ENCODE peak calls at places on chromosome 11, in seven cellular contexts. Z, T, R, G, E, B and D are unnamed samples.

GRCh38 chr11:68418671-68419070 is 41.9 kb upstream of the PPP6R3 start:
- DNase-seq in T (no peak), E (no peak), G (no peak), Z (no peak), R (no peak), B (no peak), D (no peak)

GRCh38 chr11:121671276-121672168 is 218.8 kb upstream of the SORL1-AS1 start:
- DNase-seq in T (no peak), B (no peak), R (no peak), Z (no peak), E (peak), G (no peak), D (no peak)

GRCh38 chr11:66007201-66007634 is 4.6 kb upstream of the CST6 start:
- DNase-seq in T (no peak), Z (peak), B (no peak), G (no peak), R (no peak), E (no peak), D (no peak)

GRCh38 chr11:27211370-27212127 is 151.5 kb downstream of the CCDC34 start:
- DNase-seq in B (no peak), Z (no peak), E (peak), R (no peak), G (no peak), T (no peak), D (no peak)

GRCh38 chr11:62456630-62457029 is 37.8 kb downstream of the SCGB1A1 start:
- DNase-seq in E (no peak), Z (no peak), B (no peak), T (no peak), G (no peak), R (no peak), D (no peak)

GRCh38 chr11:70019576-70020011 is 58.5 kb upstream of the ANO1 start:
- DNase-seq in G (peak), Z (no peak), R (no peak), T (no peak), B (no peak), E (peak), D (no peak)

GRCh38 chr11:112612283-112612849 is 348.9 kb upstream of the NCAM1 start:
- DNase-seq in E (no peak), R (no peak), B (no peak), T (no peak), Z (no peak), G (no peak), D (no peak)

GRCh38 chr11:130165601-130166456 is 6.2 kb downstream of the ST14 start:
- DNase-seq in G (no peak), Z (no peak), T (no peak), E (no peak), R (no peak), B (peak), D (no peak)

GRCh38 chr11:100682247-100682969 is 4.7 kb upstream of the ARHGAP42 start:
- DNase-seq in R (no peak), G (no peak), E (peak), B (no peak), Z (no peak), T (no peak), D (no peak)

GRCh38 chr11:75208444-75208843 is 32.1 kb upstream of the TPBGL start:
- DNase-seq in T (no peak), G (no peak), B (no peak), Z (no peak), E (no peak), R (no peak), D (no peak)

GRCh38 chr11:129440028-129440630 is 64.5 kb downstream of the BARX2 start:
- DNase-seq in R (no peak), E (peak), T (no peak), G (no peak), Z (no peak), B (no peak), D (no peak)

GRCh38 chr11:121608545-121609098 is 155.9 kb upstream of the SORL1-AS1 start:
- DNase-seq in Z (no peak), R (no peak), E (no peak), G (no peak), T (no peak), B (no peak), D (no peak)

GRCh38 chr11:118842369-118842768 is 41.3 kb upstream of the CXCR5 start:
- DNase-seq in Z (peak), G (no peak), R (no peak), E (peak), T (no peak), B (no peak), D (no peak)

GRCh38 chr11:465896-466538 is 15.9 kb downstream of the PTDSS2 start:
- DNase-seq in T (no peak), B (no peak), G (no peak), Z (no peak), R (no peak), E (no peak), D (no peak)

GRCh38 chr11:48104562-48104924 is 112.1 kb upstream of the OR4B1 start:
- DNase-seq in B (no peak), R (no peak), Z (peak), G (no peak), T (no peak), E (no peak), D (no peak)

GRCh38 chr11:134533511-134533910 is 121.5 kb upstream of the B3GAT1 start:
- DNase-seq in Z (peak), R (no peak), G (no peak), T (no peak), B (no peak), E (no peak), D (peak)

GRCh38 chr11:62399868-62400245 is 19.0 kb upstream of the SCGB1A1 start:
- DNase-seq in E (no peak), Z (no peak), T (no peak), G (no peak), B (no peak), R (no peak), D (no peak)

GRCh38 chr11:38718659-38719058 is 2120.6 kb upstream of the RAG2 start:
- DNase-seq in G (no peak), Z (no peak), E (no peak), T (no peak), R (no peak), B (no peak), D (no peak)

GRCh38 chr11:62588966-62589637 is 2.2 kb downstream of the TUT1 start:
- DNase-seq in Z (no peak), B (no peak), T (no peak), R (no peak), E (peak), G (no peak), D (no peak)

GRCh38 chr11:70584786-70585545 is 186.6 kb downstream of the CTTN start:
- DNase-seq in E (no peak), T (no peak), B (no peak), Z (no peak), G (no peak), R (no peak), D (no peak)

GRCh38 chr11:30206249-30206996 is 24.4 kb upstream of the FSHB start:
- DNase-seq in R (no peak), E (no peak), Z (no peak), G (no peak), B (no peak), T (no peak), D (no peak)

GRCh38 chr11:113341388-113342165 is 27.2 kb downstream of the TTC12 start:
- DNase-seq in B (no peak), T (no peak), E (peak), R (no peak), Z (no peak), G (no peak), D (no peak)

DNA sequence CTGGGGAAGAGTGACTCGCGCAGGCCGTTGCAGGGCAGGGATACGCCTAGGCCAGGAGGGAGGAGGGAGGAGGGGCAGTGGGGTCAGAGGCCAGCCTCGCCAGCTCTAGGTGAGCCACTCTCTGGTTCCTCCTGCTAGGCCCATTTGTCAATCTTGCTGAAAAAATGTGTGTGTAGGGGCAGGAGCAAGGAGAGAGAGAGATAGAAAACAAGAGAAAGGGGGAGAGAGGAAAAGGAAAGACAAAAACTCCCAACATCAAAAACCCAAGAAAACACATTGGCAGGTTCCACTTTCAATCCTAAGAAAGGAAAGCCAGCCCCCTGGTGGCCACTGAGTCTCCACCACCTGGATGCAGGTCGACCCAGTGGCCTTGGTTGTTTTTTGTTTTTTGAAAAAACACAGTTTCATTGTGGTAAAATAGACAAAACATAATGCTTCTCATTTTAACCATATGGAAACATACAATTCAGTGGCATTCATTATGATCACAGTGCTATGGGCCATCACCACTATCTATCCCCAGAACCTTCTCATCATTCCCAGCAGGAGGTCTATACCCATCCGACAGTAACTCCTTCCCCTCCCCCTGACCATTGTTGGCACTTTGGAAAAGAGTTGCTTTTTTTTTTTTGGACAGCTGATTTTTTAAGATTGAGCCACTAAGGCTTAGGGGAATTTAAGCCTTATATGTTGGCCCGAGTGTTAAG is 10.9 kb downstream of the OMP start:
- DNase-seq in B (no peak), Z (no peak), G (no peak), T (no peak), E (peak), R (no peak), D (no peak)
- TF ChIP-seq CTCF in B (peak), Z (peak), G (peak), T (peak), E (peak), R (no peak), D (peak)

GRCh38 chr11:12358302-12359188 is 18.8 kb upstream of the PARVA start:
- DNase-seq in E (no peak), R (no peak), G (no peak), T (no peak), Z (no peak), B (no peak), D (no peak)

GRCh38 chr11:12362857-12363256 is 14.5 kb upstream of the PARVA start:
- DNase-seq in G (no peak), E (no peak), R (no peak), B (no peak), Z (no peak), T (no peak), D (no peak)

GRCh38 chr11:12361650-12362049 is 15.7 kb upstream of the PARVA start:
- DNase-seq in E (no peak), T (no peak), G (no peak), R (no peak), B (no peak), Z (no peak), D (no peak)

GRCh38 chr11:12356944-12357655 is 20.3 kb upstream of the PARVA start:
- DNase-seq in E (no peak), R (no peak), G (no peak), T (no peak), B (no peak), Z (no peak), D (no peak)

GRCh38 chr11:12359761-12360160 is 17.6 kb upstream of the PARVA start:
- DNase-seq in T (no peak), E (no peak), B (no peak), R (no peak), Z (no peak), G (no peak), D (no peak)
- TF ChIP-seq CTCF in T (no peak), E (no peak), B (no peak), R (no peak), Z (no peak), G (no peak), D (no peak)

GRCh38 chr11:7098235-7098832 is 9.5 kb downstream of the RBMXL2 start:
- DNase-seq in R (no peak), B (no peak), G (no peak), E (peak), T (no peak), Z (no peak), D (no peak)
- TF ChIP-seq CTCF in R (no peak), B (peak), G (peak), E (peak), T (peak), Z (peak), D (peak)

GRCh38 chr11:123166095-123166559 is 28.9 kb downstream of the CLMP start:
- DNase-seq in Z (no peak), R (no peak), E (peak), G (no peak), B (no peak), T (peak), D (no peak)

GRCh38 chr11:123161386-123161785 is 33.7 kb downstream of the CLMP start:
- DNase-seq in B (no peak), R (no peak), T (no peak), Z (no peak), E (no peak), G (no peak), D (no peak)

GRCh38 chr11:123159146-123159857 is 35.7 kb downstream of the CLMP start:
- DNase-seq in B (no peak), T (no peak), E (peak), Z (no peak), G (no peak), R (no peak), D (no peak)

GRCh38 chr11:123164732-123165450 is 30.2 kb downstream of the CLMP start:
- DNase-seq in T (no peak), B (no peak), R (no peak), G (no peak), E (no peak), Z (no peak), D (no peak)

DNA sequence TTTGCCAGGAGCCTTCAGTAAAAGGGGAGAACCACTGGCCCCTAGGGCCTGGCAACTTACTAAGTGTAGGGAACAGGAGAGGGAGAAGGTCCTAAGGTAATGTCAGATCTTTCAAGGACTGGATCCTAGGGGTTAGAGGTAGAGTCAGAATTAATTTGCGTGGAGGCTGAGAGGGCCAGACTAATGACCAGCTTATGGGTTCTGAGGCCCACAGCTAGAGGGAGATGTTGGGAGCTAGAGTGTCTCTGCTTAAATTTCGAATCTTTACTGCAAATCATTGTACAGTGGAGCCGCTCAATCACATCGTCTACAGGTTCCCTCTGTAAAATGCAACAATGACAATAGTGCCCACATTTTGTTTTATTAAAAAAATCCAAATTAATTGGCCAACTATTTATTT is 31.4 kb downstream of the CLMP start:
- DNase-seq in B (no peak), G (no peak), Z (no peak), T (no peak), R (no peak), E (no peak), D (no peak)
- TF ChIP-seq CTCF in B (no peak), G (no peak), Z (no peak), T (no peak), R (no peak), E (peak), D (no peak)